ENCODE peak calls at places on chromosomes 5 and 9, in six cellular contexts. G is left ventricle myocardium inferior; X is mammary epithelial cell; O is CD8-positive, alpha-beta T cell; D is WTC11; M is neural crest cell. B is an unnamed sample.

GRCh38 chr9:79581388-79581787 is 9.6 kb downstream of the TLE4 start:
- DNase-seq in G (no peak), X (peak), O (no peak), D (no peak), M (no peak), B (peak)

GRCh38 chr5:172569862-172570558 is 71.1 kb upstream of the NEURL1B start:
- DNase-seq in G (no peak), X (no peak), O (no peak), D (peak), M (no peak), B (no peak)

GRCh38 chr5:55191165-55191564 is 18.2 kb upstream of the CDC20B start:
- DNase-seq in G (no peak), X (peak), O (no peak), D (no peak), M (no peak), B (no peak)

GRCh38 chr5:67215592-67216471 is 19.2 kb upstream of the CD180 start:
- DNase-seq in G (peak), X (no peak), O (peak), D (no peak), M (no peak), B (peak)

GRCh38 chr9:131361202-131361833 is 32.6 kb upstream of the PRRC2B start:
- DNase-seq in G (no peak), X (peak), O (peak), D (peak), M (no peak), B (peak)

GRCh38 chr5:58090704-58091103 is 369.2 kb downstream of the PLK2 start:
- DNase-seq in G (no peak), X (no peak), O (no peak), D (no peak), M (no peak), B (no peak)

GRCh38 chr5:56681346-56681745 is 134.0 kb upstream of the MAP3K1 start:
- DNase-seq in G (no peak), X (no peak), O (no peak), D (no peak), M (no peak), B (no peak)

GRCh38 chr9:90300901-90301688 is 341.5 kb downstream of the DIRAS2 start:
- DNase-seq in G (peak), X (peak), O (no peak), D (no peak), M (no peak), B (peak)

GRCh38 chr5:169667896-169668674 is 31.0 kb downstream of the DOCK2 start:
- DNase-seq in G (no peak), X (no peak), O (no peak), D (no peak), M (no peak), B (peak)

GRCh38 chr5:150070277-150070638 is 16.1 kb downstream of the CSF1R start:
- DNase-seq in G (no peak), X (no peak), O (no peak), D (peak), M (no peak), B (no peak)
- TF ChIP-seq CTCF in G (no peak), X (no peak), O (no peak), D (no peak), M (no peak), B (no peak)

DNA sequence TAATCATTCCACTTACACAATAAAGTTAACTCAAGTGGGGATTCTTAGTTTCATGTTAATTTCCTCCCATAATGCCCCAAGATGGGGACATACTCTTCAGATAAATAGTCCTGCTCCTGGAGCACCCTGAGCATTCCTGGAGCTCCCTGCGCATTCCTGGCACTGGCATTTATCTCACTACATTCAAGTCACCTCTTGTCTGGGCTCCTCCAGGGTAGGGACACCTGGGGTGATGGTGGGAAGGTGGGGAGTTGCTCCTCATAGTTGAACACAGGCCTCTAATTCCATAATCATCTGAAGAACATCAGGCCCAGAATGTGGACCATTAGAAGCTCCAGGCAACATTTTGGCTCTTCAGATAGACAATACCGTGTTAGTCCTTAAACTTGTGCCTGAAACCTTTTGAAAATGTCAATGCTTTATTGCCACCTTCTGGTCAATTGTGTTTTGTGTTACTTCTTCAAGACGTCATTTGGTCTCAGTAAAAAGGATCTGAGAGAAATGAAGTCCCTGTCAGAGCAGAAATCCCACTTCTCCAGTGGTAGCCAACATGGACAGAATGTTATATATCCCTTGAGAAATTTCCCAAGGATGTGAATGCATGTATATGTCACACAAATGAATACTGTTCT is 14.2 kb upstream of the AGGF1 start:
- DNase-seq in G (no peak), X (peak), O (no peak), D (no peak), M (no peak), B (peak)
- TF ChIP-seq CTCF in G (peak), X (peak), O (peak), D (no peak), M (peak), B (peak)

GRCh38 chr5:116037236-116037822 is 5.1 kb downstream of the ARL14EPL start:
- DNase-seq in G (no peak), X (no peak), O (no peak), D (no peak), M (no peak), B (no peak)
- TF ChIP-seq CTCF in G (no peak), X (peak), O (no peak), D (no peak), M (peak), B (peak)

DNA sequence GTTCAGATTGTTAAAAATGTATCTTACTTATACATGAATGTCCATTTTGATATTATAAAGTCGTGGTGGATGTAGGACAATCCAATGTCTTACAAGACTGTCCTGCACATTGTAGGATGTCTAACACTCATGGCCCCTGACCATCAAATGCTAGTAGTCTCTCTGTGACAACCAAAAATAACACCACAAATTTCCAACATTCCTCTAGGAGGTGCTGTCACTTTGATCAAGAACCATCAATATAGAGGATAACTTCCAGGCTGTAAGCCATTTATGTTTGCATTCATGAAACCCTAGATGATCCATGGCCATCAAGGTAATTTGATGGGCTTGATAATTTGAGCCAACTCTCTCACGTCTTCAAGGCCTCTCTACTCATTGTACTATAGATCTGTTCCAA is 20.5 kb upstream of the ZFR start:
- DNase-seq in G (no peak), X (no peak), O (no peak), D (no peak), M (no peak), B (no peak)
- TF ChIP-seq CTCF in G (no peak), X (no peak), O (no peak), D (no peak), M (no peak), B (peak)

DNA sequence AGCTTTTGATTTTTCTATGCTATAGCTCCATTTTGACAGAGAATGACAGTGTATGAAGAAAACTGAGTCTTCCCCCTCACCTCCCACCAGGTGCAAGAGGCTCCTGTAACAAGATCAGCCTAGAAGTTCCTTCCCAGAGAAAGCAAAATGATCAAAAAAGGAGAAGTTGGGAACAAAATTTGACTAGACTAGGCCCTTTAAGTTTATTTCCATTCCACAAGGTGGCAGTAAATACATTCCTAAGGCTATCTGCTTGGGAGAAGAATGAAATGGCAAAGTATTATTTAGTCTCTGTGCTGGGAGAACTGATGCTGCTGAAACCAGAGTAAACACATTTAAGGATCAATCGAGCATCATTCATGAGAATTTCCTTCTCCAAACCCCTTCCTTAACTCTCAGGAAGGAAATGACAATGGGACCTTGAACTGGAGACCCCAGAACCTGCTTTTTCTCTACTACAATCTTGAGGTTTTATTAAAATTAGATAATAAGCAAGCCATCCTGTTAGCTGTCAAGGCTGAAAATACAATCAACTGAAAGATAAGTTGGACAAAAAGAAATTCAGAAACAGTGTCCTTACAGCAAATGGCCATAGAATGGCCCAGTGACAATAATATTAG is 133.1 kb upstream of the TUT7 start:
- DNase-seq in G (no peak), X (peak), O (no peak), D (no peak), M (no peak), B (peak)
- TF ChIP-seq CTCF in G (peak), X (peak), O (peak), D (peak), M (peak), B (peak)

DNA sequence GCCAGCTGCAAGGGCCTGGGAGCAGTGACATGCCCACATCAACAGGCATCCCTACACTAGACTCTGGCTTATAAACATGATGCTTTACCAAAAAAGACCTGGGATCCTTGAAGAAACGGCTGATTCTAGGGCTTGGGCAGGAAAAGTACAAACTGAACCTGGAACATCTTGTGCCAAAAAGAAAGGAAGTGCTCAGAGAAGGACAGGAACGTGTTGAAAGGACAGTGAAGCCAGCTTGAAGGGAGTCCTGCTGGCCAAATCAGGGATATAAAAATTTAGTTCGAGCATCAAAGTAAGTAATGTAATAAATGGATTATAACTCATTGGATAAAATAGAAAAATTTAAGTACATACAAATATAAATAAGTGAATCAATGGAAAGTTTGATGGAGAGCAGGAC is 58.1 kb downstream of the ALDH7A1 start:
- DNase-seq in G (no peak), X (no peak), O (no peak), D (no peak), M (no peak), B (no peak)
- TF ChIP-seq CTCF in G (no peak), X (peak), O (no peak), D (no peak), M (peak), B (peak)

B was measured in HFFc6.